ENCODE peak calls at places on chromosomes 6 and 20, in five cellular contexts. U is upper lobe of right lung, L is heart right ventricle, H is breast epithelium, O is stomach. W is an unnamed sample.

GRCh38 chr6:72348926-72349325 is 272.9 kb upstream of the KCNQ5 start:
- DNase-seq in U (no peak), L (no peak), H (no peak), O (no peak), W (no peak)

GRCh38 chr6:3749991-3750323 is 1.6 kb downstream of the PXDC1 start:
- DNase-seq in U (no peak), L (peak; percentile 78), H (peak; percentile 72), O (peak; percentile 71), W (no peak)

GRCh38 chr20:4051413-4052138 is 36.2 kb upstream of the RNF24 start:
- DNase-seq in U (no peak), L (no peak), H (no peak), O (no peak), W (no peak)

GRCh38 chr20:56409521-56409920 is 2.5 kb upstream of the CASS4 start:
- DNase-seq in U (no peak), L (no peak), H (no peak), O (no peak), W (no peak)

GRCh38 chr6:3406362-3406809 is 50.5 kb downstream of the SLC22A23 start:
- DNase-seq in U (no peak), L (no peak), H (no peak), O (no peak), W (no peak)

GRCh38 chr6:148146717-148147116 is 195.9 kb upstream of the SASH1 start:
- DNase-seq in U (no peak), L (no peak), H (no peak), O (no peak), W (peak; percentile 46)

GRCh38 chr6:27177454-27178000 is 70.0 kb upstream of the PRSS16 start:
- DNase-seq in U (peak; percentile 90), L (peak; percentile 62), H (peak; percentile 80), O (peak; percentile 86), W (peak; percentile 88)

GRCh38 chr20:25126204-25126603 is 44.3 kb upstream of the VSX1 start:
- DNase-seq in U (no peak), L (no peak), H (peak; percentile 1), O (no peak), W (no peak)

GRCh38 chr6:141248056-141248799 is 884.5 kb upstream of the GJE1 start:
- DNase-seq in U (no peak), L (no peak), H (no peak), O (no peak), W (no peak)

GRCh38 chr20:37392441-37393195 is 46.7 kb downstream of the SRC start:
- DNase-seq in U (no peak), L (no peak), H (no peak), O (no peak), W (no peak)

GRCh38 chr6:5766260-5766659 is 240.5 kb downstream of the NRN1 start:
- DNase-seq in U (no peak), L (no peak), H (no peak), O (no peak), W (no peak)

GRCh38 chr6:17705428-17705777 is 1.3 kb downstream of the NUP153 start:
- DNase-seq in U (no peak), L (peak; percentile 64), H (peak; percentile 55), O (peak; percentile 38), W (peak; percentile 40)

GRCh38 chr6:157317129-157317814 is 6.0 kb downstream of the TMEM242 start:
- DNase-seq in U (no peak), L (peak; percentile 71), H (peak; percentile 81), O (peak; percentile 78), W (peak; percentile 68)

GRCh38 chr20:58018590-58018989 is 209.9 kb downstream of the ANKRD60 start:
- DNase-seq in U (no peak), L (no peak), H (no peak), O (no peak), W (no peak)

GRCh38 chr20:38420232-38421085 is 14.7 kb downstream of the SNHG17 start:
- DNase-seq in U (peak; percentile 13), L (no peak), H (no peak), O (no peak), W (no peak)

GRCh38 chr6:11632795-11633511 is 95.4 kb downstream of the TMEM170B start:
- DNase-seq in U (no peak), L (no peak), H (no peak), O (no peak), W (no peak)

GRCh38 chr6:120056085-120056484 is 706.5 kb upstream of the MAN1A1 start:
- DNase-seq in U (no peak), L (no peak), H (no peak), O (no peak), W (no peak)

GRCh38 chr6:162313922-162314660 is 413.5 kb downstream of the PRKN start:
- DNase-seq in U (no peak), L (no peak), H (no peak), O (no peak), W (no peak)

GRCh38 chr20:59342017-59342957 is 41.9 kb downstream of the EDN3 start:
- DNase-seq in U (no peak), L (no peak), H (no peak), O (no peak), W (no peak)

GRCh38 chr20:64041040-64041780 is 5.2 kb downstream of the C20orf204 start:
- DNase-seq in U (no peak), L (no peak), H (no peak), O (no peak), W (no peak)

GRCh38 chr6:19287928-19288327 is 549.2 kb upstream of the ID4 start:
- DNase-seq in U (no peak), L (no peak), H (no peak), O (no peak), W (no peak)

DNA sequence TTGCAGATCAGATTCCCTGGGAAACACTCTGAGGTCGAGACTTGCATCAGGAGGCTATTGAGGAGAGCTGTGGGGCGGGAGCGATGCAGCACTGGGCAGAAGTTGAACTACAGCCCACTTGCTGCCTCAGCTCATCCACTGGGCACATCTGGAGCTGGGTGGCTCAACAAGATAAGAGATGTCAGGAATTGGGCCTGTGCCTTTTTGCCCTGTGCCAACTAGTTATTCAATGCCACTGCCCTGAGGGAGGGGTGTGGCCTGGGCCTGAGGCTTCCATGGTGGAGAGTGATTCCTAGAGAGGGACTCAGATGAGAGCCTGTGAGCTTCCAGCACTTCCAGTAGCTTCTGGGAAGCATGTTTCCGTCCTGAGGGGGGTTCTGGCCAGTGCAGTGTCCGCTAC is 32.7 kb downstream of the BRPF3 start:
- DNase-seq in U (no peak), L (no peak), H (no peak), O (no peak), W (no peak)
- H3K36me3 ChIP-seq in U (peaks cover 89% of the 10 kb centered on the region), L (peaks cover 94% of the 10 kb centered on the region), H (peaks cover 4% of the 10 kb centered on the region), O (peaks cover 98% of the 10 kb centered on the region), W (peaks cover 24% of the 10 kb centered on the region)

DNA sequence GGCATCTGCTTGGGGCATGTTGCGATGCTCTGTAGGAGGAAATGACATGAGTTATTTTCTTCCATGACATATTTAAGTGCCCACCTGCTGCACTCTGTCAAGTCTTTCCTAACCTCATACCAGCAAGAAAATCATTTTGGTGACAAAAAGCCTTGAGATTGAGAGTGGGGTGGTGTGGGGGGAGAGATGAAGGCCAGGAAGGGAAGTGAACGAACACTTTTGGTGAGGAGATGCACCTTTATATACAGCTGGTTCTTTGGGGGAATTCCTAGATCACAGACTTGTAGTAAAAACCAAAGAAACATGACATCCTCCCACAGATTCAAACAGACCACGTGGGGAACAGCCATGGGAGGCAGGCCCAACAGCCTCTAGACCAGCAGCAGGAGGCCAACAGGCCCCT is 26.1 kb downstream of the NCOA5 start:
- DNase-seq in U (no peak), L (no peak), H (no peak), O (no peak), W (peak; percentile 4)
- H3K36me3 ChIP-seq in U (peaks cover 90% of the 10 kb centered on the region), L (peaks cover 89% of the 10 kb centered on the region), H (peaks cover 42% of the 10 kb centered on the region), O (peaks cover 89% of the 10 kb centered on the region), W (peaks cover 42% of the 10 kb centered on the region)

GRCh38 chr6:131592935-131593334 is 19.9 kb downstream of the ARG1 start:
- DNase-seq in U (no peak), L (no peak), H (no peak), O (no peak), W (no peak)
- H3K36me3 ChIP-seq in U (peaks cover 100% of the 10 kb centered on the region), L (peaks cover 100% of the 10 kb centered on the region), H (peaks cover 7% of the 10 kb centered on the region), O (peaks cover 100% of the 10 kb centered on the region), W (peaks cover 71% of the 10 kb centered on the region)

DNA sequence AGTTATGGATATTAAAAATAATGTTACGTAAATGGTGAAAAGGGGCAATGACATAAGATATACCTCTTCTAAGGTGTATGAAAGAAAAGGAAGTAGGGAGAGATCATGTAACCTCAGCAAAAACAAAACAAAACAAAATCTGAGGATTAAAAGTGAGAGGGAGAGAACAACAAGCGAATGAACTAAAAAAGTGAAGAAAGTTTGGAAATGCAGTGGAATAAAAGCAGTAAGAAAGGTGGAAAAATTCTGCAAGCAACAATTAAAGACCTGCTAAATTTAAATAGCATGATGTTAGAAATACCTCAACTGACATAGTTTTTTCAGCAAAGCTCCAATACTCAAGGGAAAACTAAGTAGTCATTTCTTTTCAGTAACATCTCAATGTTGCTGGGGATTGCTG is 48.0 kb downstream of the PHIP start:
- DNase-seq in U (no peak), L (no peak), H (no peak), O (no peak), W (no peak)
- H3K36me3 ChIP-seq in U (peaks cover 2% of the 10 kb centered on the region), L (peaks cover 28% of the 10 kb centered on the region), H (no peaks in the 10 kb centered on the region), O (peaks cover 17% of the 10 kb centered on the region), W (peaks cover 4% of the 10 kb centered on the region)